ENCODE peak calls at places on chromosomes 7 and 10, in four cellular contexts. G, Q, Z and L are unnamed samples.

GRCh38 chr7:23810099-23810498 is 100.1 kb downstream of the STK31 start:
- DNase-seq in Q (no peak), Z (no peak), G (no peak), L (no peak)

GRCh38 chr7:152504367-152504766 is 68.6 kb upstream of the KMT2C start:
- DNase-seq in Q (no peak), G (no peak), Z (no peak), L (peak; percentile 25)

GRCh38 chr10:114095676-114096331 is 52.1 kb downstream of the ADRB1 start:
- DNase-seq in G (no peak), Q (no peak), Z (no peak), L (no peak)

GRCh38 chr10:118870467-118871243 is 115.9 kb upstream of the CACUL1 start:
- DNase-seq in Z (no peak), G (peak; percentile 55), Q (no peak), L (peak; percentile 98)

GRCh38 chr7:44966731-44967538 is 11.9 kb downstream of the MYO1G start:
- DNase-seq in Z (no peak), Q (no peak), G (no peak), L (no peak)

GRCh38 chr7:94654764-94655561 is 970 bp downstream of the SGCE start:
- DNase-seq in Q (no peak), G (peak; percentile 23), Z (no peak), L (peak; percentile 24)

GRCh38 chr7:46486264-46487206 is 565.5 kb upstream of the IGFBP3 start:
- DNase-seq in G (peak; percentile 52), Z (no peak), Q (no peak), L (peak; percentile 91)

GRCh38 chr10:113485801-113486200 is 67.1 kb upstream of the HABP2 start:
- DNase-seq in Z (no peak), G (no peak), Q (no peak), L (no peak)

GRCh38 chr10:24907956-24908355 is 44.5 kb downstream of the PRTFDC1 start:
- DNase-seq in G (no peak), Q (no peak), Z (no peak), L (no peak)

GRCh38 chr7:112511451-112512220 is 30.8 kb downstream of the LSMEM1 start:
- DNase-seq in G (no peak), Q (no peak), Z (no peak), L (no peak)

GRCh38 chr10:23005150-23005549 is 77.3 kb downstream of the ARMC3 start:
- DNase-seq in G (no peak), Z (no peak), Q (no peak), L (no peak)

GRCh38 chr7:5677538-5678294 is 103.7 kb downstream of the RNF216 start:
- DNase-seq in Q (no peak), Z (no peak), G (peak; percentile 72), L (peak; percentile 78)

GRCh38 chr7:148882192-148882591 is 1.9 kb downstream of the EZH2 start:
- DNase-seq in Q (no peak), Z (no peak), G (no peak), L (no peak)

GRCh38 chr7:1815051-1815481 is 145.0 kb downstream of the ELFN1 start:
- DNase-seq in Q (no peak), Z (no peak), G (no peak), L (no peak)

GRCh38 chr7:46660402-46660801 is 739.3 kb upstream of the IGFBP3 start:
- DNase-seq in G (no peak), Z (no peak), Q (no peak), L (no peak)

GRCh38 chr7:33909312-33909711 is 4.0 kb downstream of the BMPER start:
- DNase-seq in Z (no peak), Q (no peak), G (no peak), L (no peak)

GRCh38 chr10:13716161-13717071 is 129.7 kb downstream of the PRPF18 start:
- DNase-seq in G (no peak), Q (no peak), Z (no peak), L (no peak)

GRCh38 chr7:136405931-136406777 is 429.0 kb upstream of the MTPN start:
- DNase-seq in Q (no peak), Z (peak; percentile 33), G (no peak), L (peak; percentile 65)

GRCh38 chr10:89466599-89467035 is 52.2 kb downstream of the IFIT5 start:
- DNase-seq in G (no peak), Q (no peak), Z (no peak), L (peak; percentile 78)

GRCh38 chr10:90598513-90598912 is 259.3 kb downstream of the HTR7 start:
- DNase-seq in Q (no peak), G (no peak), Z (no peak), L (no peak)

GRCh38 chr7:108592633-108593277 is 23.1 kb downstream of the DNAJB9 start:
- DNase-seq in G (no peak), Z (peak; percentile 52), Q (no peak), L (peak; percentile 26)

GRCh38 chr10:86061301-86061873 is 305.2 kb downstream of the GRID1 start:
- DNase-seq in G (no peak), Q (no peak), Z (no peak), L (no peak)

GRCh38 chr10:93576888-93577287 is 10.4 kb downstream of the FFAR4 start:
- DNase-seq in G (no peak), Z (no peak), Q (no peak), L (no peak)

GRCh38 chr7:118152149-118152548 is 31.8 kb upstream of the LSM8 start:
- DNase-seq in G (no peak), Z (no peak), Q (no peak), L (peak; percentile 9)

GRCh38 chr7:21355406-21355874 is 72.4 kb upstream of the SP4 start:
- DNase-seq in Q (no peak), Z (no peak), G (no peak), L (no peak)

GRCh38 chr7:143248781-143249354 is 14.4 kb upstream of the GSTK1 start:
- DNase-seq in Z (no peak), Q (no peak), G (no peak), L (peak; percentile 18)

GRCh38 chr10:98420786-98421185 is 5.8 kb upstream of the PYROXD2 start:
- DNase-seq in G (no peak), Z (no peak), Q (no peak), L (no peak)

GRCh38 chr10:29635711-29636144 is 957 bp upstream of the SVIL start:
- DNase-seq in Q (no peak), G (no peak), Z (no peak), L (no peak)

GRCh38 chr10:49379596-49380410 is 16.1 kb downstream of the DRGX start:
- DNase-seq in Q (peak; percentile 69), G (no peak), Z (no peak), L (peak; percentile 15)

GRCh38 chr7:76272872-76273271 is 29.6 kb upstream of the HSPB1 start:
- DNase-seq in Z (no peak), Q (no peak), G (no peak), L (no peak)

GRCh38 chr7:84677386-84677785 is 482.8 kb upstream of the SEMA3A start:
- DNase-seq in Z (no peak), G (no peak), Q (no peak), L (peak; percentile 83)

GRCh38 chr10:32105782-32106382 is 49.7 kb upstream of the KIF5B start:
- DNase-seq in Z (no peak), G (no peak), Q (no peak), L (no peak)

GRCh38 chr7:148535227-148535626 is 55.3 kb upstream of the C7orf33 start:
- DNase-seq in G (no peak), Q (no peak), Z (no peak), L (peak; percentile 47)

GRCh38 chr7:2611921-2612320 is 19.9 kb upstream of the TTYH3 start:
- DNase-seq in Z (no peak), G (no peak), Q (no peak), L (no peak)

GRCh38 chr7:100544386-100544785 is 5.4 kb downstream of the AGFG2 start:
- DNase-seq in G (no peak), Q (no peak), Z (no peak), L (no peak)

GRCh38 chr7:158327571-158328180 is 259.9 kb downstream of the PTPRN2 start:
- DNase-seq in G (no peak), Q (peak; percentile 80), Z (no peak), L (no peak)

GRCh38 chr7:55996856-55997500 is 32.6 kb downstream of the NIPSNAP2 start:
- DNase-seq in Z (no peak), Q (no peak), G (no peak), L (no peak)